ENCODE peak calls at places on chromosomes 5 and 9, in five cellular contexts. P is activated CD8-positive, alpha-beta T cell treated with anti-CD3 and anti-CD28 coated beads for 36 hours; W is activated T-cell treated with anti-CD3 and anti-CD28 coated beads, Interleukin-2, amount 50 U/mL, for 24 hours; N is psoas muscle; H is NCI-H1092. G is an unnamed sample.

GRCh38 chr9:89189215-89189614 is 10.6 kb upstream of the SHC3 start:
- DNase-seq in P (no peak), W (no peak), H (no peak), N (no peak), G (no peak)

GRCh38 chr9:93552923-93553322 is 23.5 kb upstream of the PHF2 start:
- DNase-seq in N (no peak), P (no peak), W (no peak), H (no peak), G (no peak)

GRCh38 chr5:106730912-106731311 is 939.8 kb downstream of the EFNA5 start:
- DNase-seq in P (no peak), W (no peak), H (no peak), N (no peak), G (no peak)

GRCh38 chr9:106934831-106935230 is 71.9 kb downstream of the ZNF462 start:
- DNase-seq in W (no peak), H (no peak), P (no peak), N (no peak), G (no peak)

GRCh38 chr5:149809919-149810691 is 80.0 kb downstream of the PPARGC1B start:
- DNase-seq in P (no peak), W (no peak), H (peak; percentile 31), N (no peak), G (no peak)

GRCh38 chr9:111000202-111000601 is 38.1 kb downstream of the LPAR1 start:
- DNase-seq in N (no peak), P (no peak), W (no peak), H (peak; percentile 23), G (no peak)

GRCh38 chr5:62645223-62645622 is 66.6 kb downstream of the LRRC70 start:
- DNase-seq in P (no peak), H (no peak), N (no peak), W (no peak), G (no peak)

GRCh38 chr9:69622664-69623063 is 49.5 kb downstream of the APBA1 start:
- DNase-seq in N (no peak), P (no peak), H (no peak), W (no peak), G (no peak)

GRCh38 chr5:162096448-162096847 is 28.9 kb downstream of the GABRG2 start:
- DNase-seq in H (no peak), W (no peak), P (no peak), N (no peak), G (no peak)

GRCh38 chr9:842918-843468 is 1.5 kb downstream of the DMRT1 start:
- DNase-seq in H (no peak), N (no peak), P (no peak), W (no peak), G (no peak)

GRCh38 chr5:141734501-141735231 is 52.6 kb upstream of the ARAP3 start:
- DNase-seq in W (no peak), P (peak; percentile 57), H (no peak), N (no peak), G (peak; percentile 50)

GRCh38 chr9:115117999-115118470 is at the start of gene TNC:
- DNase-seq in H (peak; percentile 49), W (no peak), N (peak; percentile 54), P (no peak), G (no peak)

GRCh38 chr5:2001300-2001699 is 118.6 kb upstream of the IRX4 start:
- DNase-seq in P (no peak), W (no peak), H (no peak), N (no peak), G (no peak)

GRCh38 chr5:180873628-180874520 is 12.8 kb upstream of the ZFP62 start:
- DNase-seq in N (no peak), P (peak; percentile 20), H (no peak), W (no peak), G (peak; percentile 92)

GRCh38 chr5:14824490-14824889 is 47.1 kb downstream of the ANKH start:
- DNase-seq in P (no peak), H (no peak), W (no peak), N (no peak), G (no peak)

GRCh38 chr9:6007770-6008168 is 7.7 kb downstream of the RANBP6 start:
- DNase-seq in H (peak; percentile 88), W (peak; percentile 87), N (peak; percentile 91), P (peak; percentile 82), G (peak; percentile 95)

GRCh38 chr5:79771387-79771786 is 81.8 kb downstream of the CMYA5 start:
- DNase-seq in W (no peak), N (no peak), H (no peak), P (no peak), G (no peak)

GRCh38 chr9:124752967-124753366 is 18.1 kb downstream of the NR6A1 start:
- DNase-seq in H (no peak), P (no peak), N (no peak), W (no peak), G (no peak)

GRCh38 chr5:148697821-148698196 is 43.5 kb upstream of the HTR4 start:
- DNase-seq in W (no peak), H (no peak), N (no peak), P (no peak), G (no peak)

GRCh38 chr5:115415143-115415491 is 118.7 kb upstream of the CCDC112 start:
- DNase-seq in H (no peak), N (no peak), W (no peak), P (peak; percentile 34), G (no peak)

GRCh38 chr5:154878642-154879335 is 20.4 kb downstream of the CNOT8 start:
- DNase-seq in P (no peak), W (no peak), N (no peak), H (no peak), G (no peak)

GRCh38 chr9:117462926-117463325 is 48.1 kb upstream of the ASTN2 start:
- DNase-seq in H (peak; percentile 11), N (no peak), P (no peak), W (no peak), G (no peak)

GRCh38 chr5:140295414-140295813 is 7.5 kb downstream of the PFDN1 start:
- DNase-seq in H (no peak), N (no peak), P (peak; percentile 31), W (no peak), G (peak; percentile 38)

GRCh38 chr5:82406200-82406773 is 128.1 kb upstream of the RPS23 start:
- DNase-seq in W (no peak), P (no peak), H (no peak), N (no peak), G (peak; percentile 7)

GRCh38 chr5:136776022-136776927 is 410.9 kb upstream of the TRPC7 start:
- DNase-seq in N (no peak), H (no peak), P (no peak), W (no peak), G (no peak)

GRCh38 chr5:61051267-61051666 is 106.3 kb downstream of the NDUFAF2 start:
- DNase-seq in N (no peak), H (no peak), P (no peak), W (no peak), G (no peak)

GRCh38 chr9:20838218-20838617 is 154.2 kb downstream of the FOCAD start:
- DNase-seq in H (no peak), P (no peak), N (no peak), W (no peak), G (no peak)

G was measured in NB4.